ENCODE peak calls at places on chromosomes 11 and 22, in eight cellular contexts. I is SW480, V is heart right ventricle, E is progenitor cell of endocrine pancreas, C is GM20000, J is hypothalamus, F is activated gamma-delta T cell, G is AG08396. R is an unnamed sample.

GRCh38 chr22:48749555-48750227 is 1078.0 kb downstream of the BRD1 start:
- DNase-seq in V (no peak), C (peak), F (no peak), E (no peak), G (no peak), I (no peak), J (no peak), R (no peak)

GRCh38 chr11:104967493-104968364 is 645 bp downstream of the CASP4 start:
- DNase-seq in C (no peak), F (no peak), G (no peak), E (no peak), I (peak), J (no peak), V (no peak), R (no peak)

GRCh38 chr22:27238935-27239510 is 562.5 kb downstream of the MN1 start:
- DNase-seq in F (no peak), G (peak), V (peak), J (no peak), I (peak), E (no peak), C (no peak), R (no peak)

GRCh38 chr11:66291706-66292542 is at the start of gene TMEM151A:
- DNase-seq in G (no peak), I (no peak), J (no peak), V (no peak), F (no peak), E (no peak), C (no peak), R (peak)

GRCh38 chr11:61912530-61912898 is 4.9 kb downstream of the RAB3IL1 start:
- DNase-seq in E (no peak), G (no peak), I (no peak), C (no peak), J (no peak), F (no peak), V (peak), R (no peak)

GRCh38 chr11:130737041-130737830 is 179.0 kb downstream of the SNX19 start:
- DNase-seq in J (no peak), G (no peak), C (no peak), I (no peak), E (no peak), F (no peak), V (no peak), R (no peak)

GRCh38 chr22:46547179-46547882 is 9.9 kb upstream of the CELSR1 start:
- DNase-seq in F (no peak), C (no peak), J (no peak), E (no peak), I (peak), V (peak), G (peak), R (no peak)

GRCh38 chr11:36247493-36247892 is 41.7 kb downstream of the COMMD9 start:
- DNase-seq in E (no peak), G (no peak), J (no peak), C (no peak), V (no peak), I (no peak), F (no peak), R (no peak)

GRCh38 chr11:3138178-3139085 is 26.7 kb downstream of the OSBPL5 start:
- DNase-seq in F (no peak), J (no peak), V (no peak), C (no peak), G (no peak), I (no peak), E (no peak), R (no peak)

GRCh38 chr11:111565111-111565720 is 24.7 kb downstream of the LAYN start:
- DNase-seq in I (peak), E (peak), G (peak), V (peak), C (peak), J (peak), F (no peak), R (peak)

GRCh38 chr22:49036513-49036912 is 791.2 kb downstream of the BRD1 start:
- DNase-seq in V (no peak), G (no peak), I (no peak), E (no peak), C (no peak), F (no peak), J (no peak), R (no peak)

GRCh38 chr11:67354314-67355022 is 1.1 kb upstream of the POLD4 start:
- DNase-seq in F (no peak), G (peak), C (peak), E (no peak), I (peak), V (peak), J (no peak), R (peak)

GRCh38 chr22:50136431-50137047 is 34.0 kb upstream of the PANX2 start:
- DNase-seq in E (no peak), J (no peak), I (no peak), G (no peak), V (no peak), F (no peak), C (no peak), R (no peak)

GRCh38 chr11:130999992-131000770 is 83.9 kb upstream of the SNX19 start:
- DNase-seq in F (no peak), I (peak), E (no peak), J (no peak), V (no peak), G (peak), C (no peak), R (no peak)

GRCh38 chr22:49367016-49367697 is 460.5 kb downstream of the BRD1 start:
- DNase-seq in I (peak), E (no peak), F (no peak), C (no peak), V (no peak), G (no peak), J (no peak), R (no peak)

R was measured in germinal center.